ENCODE peak calls at places on chromosomes 13 and 19, in five cellular contexts. C is stimulated activated CD8-positive, alpha-beta memory T cell treated with anti-CD3 and anti-CD28 coated beads, Interleukin-15, amount 100 ng/mL, for 48 hours; A is CD4-positive, alpha-beta T cell; M is HFFc6; S is cerebellum. N is an unnamed sample.

GRCh38 chr13:91112191-91112579 is 235.3 kb upstream of the MIR17HG start:
- DNase-seq in A (no peak), S (no peak), C (no peak), M (no peak), N (no peak)

GRCh38 chr13:51000576-51001260 is 91.1 kb downstream of the RNASEH2B start:
- DNase-seq in A (no peak), M (peak), S (no peak), C (no peak), N (no peak)

GRCh38 chr13:112983428-112984196 is 14.6 kb downstream of the MCF2L start:
- DNase-seq in C (no peak), S (peak), M (no peak), A (no peak), N (no peak)

GRCh38 chr19:4694211-4694987 is 24.3 kb upstream of the MYDGF start:
- DNase-seq in M (peak), S (peak), C (no peak), A (no peak), N (no peak)

GRCh38 chr13:40762849-40763248 is 8.1 kb downstream of the MRPS31 start:
- DNase-seq in M (peak), S (no peak), C (no peak), A (no peak), N (no peak)

GRCh38 chr13:114067381-114067885 is 65.0 kb downstream of the RASA3 start:
- DNase-seq in A (no peak), C (peak), M (peak), S (no peak), N (no peak)

GRCh38 chr13:113950451-113951245 is 23.2 kb downstream of the C13orf46 start:
- DNase-seq in M (no peak), A (no peak), S (no peak), C (no peak), N (no peak)

GRCh38 chr13:74871671-74872070 is 610.3 kb downstream of the TBC1D4 start:
- DNase-seq in M (peak), S (no peak), A (no peak), C (no peak), N (no peak)

GRCh38 chr13:39600766-39601165 is 2.2 kb downstream of the LHFPL6 start:
- DNase-seq in C (no peak), A (no peak), S (peak), M (no peak), N (peak)

GRCh38 chr19:47523473-47523872 is 8.6 kb upstream of the NAPA start:
- DNase-seq in M (no peak), C (no peak), A (no peak), S (no peak), N (no peak)

GRCh38 chr19:10018219-10018618 is 4.9 kb downstream of the RDH8 start:
- DNase-seq in C (no peak), S (no peak), A (no peak), M (peak), N (no peak)

GRCh38 chr13:52933547-52934167 is 85.2 kb upstream of the PCDH8 start:
- DNase-seq in S (no peak), A (no peak), M (no peak), C (no peak), N (no peak)

N was measured in NCI-H2107.